ENCODE peak calls at places on chromosomes 13 and 19, in five cellular contexts. Q is T1000, F is GM12865, Y is iris pigment epithelial cell, W is adrenal gland. D is an unnamed sample.

GRCh38 chr19:41785653-41786052 is 10.7 kb upstream of the CEACAM3 start:
- DNase-seq in Q (no peak), F (peak; percentile 88), Y (peak; percentile 70), W (peak; percentile 21), D (peak; percentile 2)

GRCh38 chr19:38952395-38953165 is 21.8 kb downstream of the MRPS12 start:
- DNase-seq in Q (no peak), F (peak; percentile 77), Y (peak; percentile 36), W (no peak), D (peak; percentile 25)

GRCh38 chr19:32998722-32999121 is 26.7 kb downstream of the FAAP24 start:
- DNase-seq in Q (no peak), F (no peak), Y (no peak), W (no peak), D (no peak)

GRCh38 chr13:110250258-110250891 is 56.6 kb downstream of the COL4A1 start:
- DNase-seq in Q (no peak), F (no peak), Y (peak; percentile 85), W (no peak), D (no peak)

GRCh38 chr19:12676384-12676792 is 5.3 kb downstream of the DHPS start:
- DNase-seq in Q (peak; percentile 38), F (peak; percentile 89), Y (peak; percentile 68), W (peak; percentile 82), D (peak; percentile 46)

GRCh38 chr19:10005632-10006334 is 4.5 kb downstream of the COL5A3 start:
- DNase-seq in Q (no peak), F (no peak), Y (no peak), W (no peak), D (no peak)

GRCh38 chr13:89061821-89062220 is 1390.7 kb downstream of the SLITRK5 start:
- DNase-seq in Q (no peak), F (no peak), Y (no peak), W (no peak), D (peak; percentile 1)

GRCh38 chr13:39132286-39132685 is 94.0 kb downstream of the NHLRC3 start:
- DNase-seq in Q (no peak), F (no peak), Y (peak; percentile 12), W (no peak), D (no peak)

GRCh38 chr13:69956343-69956742 is 151.3 kb upstream of the ATXN8OS start:
- DNase-seq in Q (no peak), F (no peak), Y (no peak), W (no peak), D (no peak)

GRCh38 chr13:112657850-112658445 is 31.9 kb upstream of the ATP11A start:
- DNase-seq in Q (no peak), F (no peak), Y (peak; percentile 59), W (no peak), D (no peak)

GRCh38 chr13:62643799-62644484 is 1228.3 kb upstream of the PCDH20 start:
- DNase-seq in Q (no peak), F (peak; percentile 39), Y (no peak), W (no peak), D (no peak)

GRCh38 chr19:16013851-16014840 is 62.1 kb upstream of the TPM4 start:
- DNase-seq in Q (no peak), F (no peak), Y (no peak), W (no peak), D (no peak)

GRCh38 chr13:35817642-35818576 is 313.3 kb downstream of the DCLK1 start:
- DNase-seq in Q (no peak), F (no peak), Y (no peak), W (no peak), D (no peak)

GRCh38 chr19:29672933-29673336 is 7.7 kb downstream of the PLEKHF1 start:
- DNase-seq in Q (no peak), F (peak; percentile 86), Y (no peak), W (no peak), D (no peak)

GRCh38 chr13:63124863-63125262 is 1709.2 kb upstream of the PCDH20 start:
- DNase-seq in Q (no peak), F (peak; percentile 8), Y (peak; percentile 39), W (no peak), D (no peak)

GRCh38 chr13:73222627-73223026 is 163.8 kb downstream of the KLF5 start:
- DNase-seq in Q (no peak), F (peak; percentile 3), Y (no peak), W (no peak), D (no peak)

GRCh38 chr19:48926909-48927308 is 6.6 kb upstream of the DHDH start:
- DNase-seq in Q (peak; percentile 44), F (no peak), Y (peak; percentile 96), W (peak; percentile 65), D (no peak)

GRCh38 chr19:48390188-48391099 is 907 bp downstream of the KDELR1 start:
- DNase-seq in Q (peak; percentile 44), F (peak; percentile 77), Y (peak; percentile 68), W (peak; percentile 67), D (peak; percentile 25)

GRCh38 chr19:40356681-40357595 is 8.4 kb downstream of the PLD3 start:
- DNase-seq in Q (no peak), F (peak; percentile 30), Y (peak; percentile 46), W (no peak), D (no peak)

GRCh38 chr13:45055198-45055901 is 65.0 kb upstream of the GTF2F2 start:
- DNase-seq in Q (no peak), F (peak; percentile 50), Y (peak; percentile 93), W (no peak), D (no peak)

GRCh38 chr19:32800757-32801156 is 68.8 kb downstream of the SLC7A9 start:
- DNase-seq in Q (no peak), F (no peak), Y (no peak), W (no peak), D (no peak)

GRCh38 chr13:59710995-59711701 is 452.6 kb downstream of the DIAPH3 start:
- DNase-seq in Q (no peak), F (no peak), Y (no peak), W (no peak), D (no peak)

GRCh38 chr19:18090545-18091216 is 3.9 kb upstream of the IL12RB1 start:
- DNase-seq in Q (no peak), F (no peak), Y (peak; percentile 55), W (no peak), D (peak; percentile 14)

GRCh38 chr13:68813397-68813796 is 1294.2 kb upstream of the ATXN8OS start:
- DNase-seq in Q (no peak), F (no peak), Y (no peak), W (no peak), D (no peak)

GRCh38 chr13:98111168-98112098 is 31.5 kb upstream of the FARP1 start:
- DNase-seq in Q (no peak), F (no peak), Y (no peak), W (no peak), D (no peak)

GRCh38 chr13:25752957-25753540 is 298.8 kb downstream of the SHISA2 start:
- DNase-seq in Q (no peak), F (no peak), Y (peak; percentile 72), W (no peak), D (no peak)

GRCh38 chr13:51761638-51762350 is 42.2 kb downstream of the DHRS12 start:
- DNase-seq in Q (no peak), F (no peak), Y (no peak), W (no peak), D (no peak)

GRCh38 chr19:19256072-19256969 is 16.8 kb downstream of the TM6SF2 start:
- DNase-seq in Q (no peak), F (no peak), Y (no peak), W (no peak), D (no peak)

GRCh38 chr19:2661615-2662014 is 40.9 kb downstream of the GNG7 start:
- DNase-seq in Q (no peak), F (peak; percentile 51), Y (peak; percentile 7), W (no peak), D (no peak)

GRCh38 chr19:13117772-13118423 is at the start of gene NACC1:
- DNase-seq in Q (peak; percentile 82), F (peak; percentile 94), Y (peak; percentile 88), W (peak; percentile 90), D (peak; percentile 89)

GRCh38 chr13:44904982-44905381 is 84.3 kb downstream of the NUFIP1 start:
- DNase-seq in Q (peak; percentile 3), F (no peak), Y (peak; percentile 99), W (no peak), D (peak; percentile 6)

GRCh38 chr13:60721063-60721462 is 324.0 kb downstream of the TDRD3 start:
- DNase-seq in Q (no peak), F (no peak), Y (no peak), W (no peak), D (no peak)

GRCh38 chr13:44470623-44471562 is 97.3 kb downstream of the SERP2 start:
- DNase-seq in Q (no peak), F (peak; percentile 40), Y (peak; percentile 22), W (no peak), D (peak; percentile 11)

GRCh38 chr13:94419304-94419943 is 60.1 kb downstream of the DCT start:
- DNase-seq in Q (no peak), F (peak; percentile 3), Y (peak; percentile 65), W (no peak), D (no peak)

GRCh38 chr13:112583592-112584277 is 4.2 kb downstream of the TUBGCP3 start:
- DNase-seq in Q (no peak), F (peak; percentile 77), Y (no peak), W (peak; percentile 41), D (peak; percentile 25)

D was measured in midbrain.